ENCODE peak calls at places on chromosomes 6 and 20, in six cellular contexts. Q is left kidney, U is GM03348, K is NCI-H82, E is fibroblast of mammary gland, B is IMR-90. S is an unnamed sample.

GRCh38 chr20:38893056-38893455 is 33.2 kb upstream of the FAM83D start:
- DNase-seq in U (no peak), Q (peak; percentile 5), K (no peak), B (no peak), E (no peak), S (no peak)

GRCh38 chr6:2909718-2910117 is 6.6 kb upstream of the SERPINB9 start:
- DNase-seq in B (peak; percentile 40), E (peak; percentile 14), K (peak; percentile 61), Q (no peak), U (no peak), S (peak; percentile 77)

GRCh38 chr6:33392168-33392947 is 735 bp downstream of the KIFC1 start:
- DNase-seq in Q (no peak), U (no peak), K (peak; percentile 68), B (peak; percentile 44), E (peak; percentile 50), S (peak; percentile 21)

GRCh38 chr6:6333498-6333897 is 13.0 kb upstream of the F13A1 start:
- DNase-seq in B (no peak), Q (no peak), U (no peak), K (no peak), E (no peak), S (no peak)

GRCh38 chr6:6918216-6918983 is 189.4 kb upstream of the RREB1 start:
- DNase-seq in E (peak; percentile 92), K (peak; percentile 58), Q (no peak), U (peak; percentile 39), B (peak; percentile 59), S (peak; percentile 58)

GRCh38 chr6:104771258-104771832 is 88.4 kb downstream of the HACE1 start:
- DNase-seq in E (peak; percentile 32), Q (peak; percentile 44), K (peak; percentile 16), U (peak; percentile 42), B (peak; percentile 44), S (peak; percentile 39)

GRCh38 chr6:157774153-157775135 is 48.6 kb upstream of the SNX9 start:
- DNase-seq in K (peak; percentile 61), B (no peak), U (peak; percentile 73), Q (peak; percentile 66), E (no peak), S (no peak)

GRCh38 chr6:162999575-163000285 is 272.0 kb downstream of the PACRG start:
- DNase-seq in U (peak; percentile 72), E (peak; percentile 96), Q (no peak), B (peak; percentile 4), K (no peak), S (peak; percentile 77)

GRCh38 chr20:37913563-37914366 is 10.8 kb downstream of the VSTM2L start:
- DNase-seq in B (no peak), K (no peak), Q (no peak), E (no peak), U (no peak), S (no peak)

S was measured in amniotic epithelial cell.